ENCODE peak calls at places on chromosomes 11 and 22, in six cellular contexts. A is Peyer's patch, G is astrocyte of the spinal cord, B is Karpas-422, D is cardiac muscle cell, J is pancreas. E is an unnamed sample.
A peak's percentile ranks its signal among the peaks of the same experiment; 100 is the strongest.

GRCh38 chr11:71172680-71173079 is 79.7 kb downstream of the SHANK2 start:
- DNase-seq in A (no peak), G (no peak), B (no peak), D (no peak), J (no peak), E (peak; percentile 17)

GRCh38 chr11:33970984-33971466 is 79.1 kb upstream of the LMO2 start:
- DNase-seq in A (peak; percentile 19), G (peak; percentile 52), B (peak; percentile 81), D (peak; percentile 70), J (peak; percentile 38), E (peak; percentile 79)

GRCh38 chr22:35589071-35589735 is 27.9 kb downstream of the MB start:
- DNase-seq in A (no peak), G (peak; percentile 44), B (no peak), D (no peak), J (no peak), E (no peak)

GRCh38 chr11:72821920-72822799 is 7.9 kb downstream of the ATG16L2 start:
- DNase-seq in A (peak; percentile 84), G (peak; percentile 88), B (peak; percentile 94), D (peak; percentile 95), J (peak; percentile 94), E (peak; percentile 98)

GRCh38 chr22:20400606-20401375 is 6.8 kb downstream of the ZNF74 start:
- DNase-seq in A (no peak), G (no peak), B (no peak), D (no peak), J (no peak), E (peak; percentile 20)

GRCh38 chr22:38468761-38469305 is 937 bp downstream of the KDELR3 start:
- DNase-seq in A (no peak), G (no peak), B (no peak), D (no peak), J (no peak), E (no peak)

GRCh38 chr22:44707178-44707577 is 5.2 kb downstream of the PRR5 start:
- DNase-seq in A (no peak), G (no peak), B (no peak), D (no peak), J (no peak), E (no peak)

GRCh38 chr11:11961399-11962028 is 46.9 kb downstream of the DKK3 start:
- DNase-seq in A (no peak), G (no peak), B (no peak), D (no peak), J (peak; percentile 15), E (no peak)

GRCh38 chr11:124640660-124641059 is 18.0 kb downstream of the TBRG1 start:
- DNase-seq in A (no peak), G (no peak), B (no peak), D (no peak), J (no peak), E (peak; percentile 78)

GRCh38 chr11:9772218-9772617 is 108.3 kb downstream of the SWAP70 start:
- DNase-seq in A (no peak), G (no peak), B (no peak), D (no peak), J (no peak), E (no peak)

GRCh38 chr11:2887526-2888195 is 2.1 kb upstream of the CDKN1C start:
- DNase-seq in A (no peak), G (no peak), B (no peak), D (no peak), J (no peak), E (no peak)

GRCh38 chr22:44549021-44549420 is 51.0 kb upstream of the RTL6 start:
- DNase-seq in A (no peak), G (no peak), B (no peak), D (no peak), J (no peak), E (peak; percentile 30)

GRCh38 chr22:28246392-28246791 is 327.3 kb upstream of the PITPNB start:
- DNase-seq in A (no peak), G (peak; percentile 81), B (no peak), D (no peak), J (no peak), E (no peak)

GRCh38 chr11:61627831-61628753 is 47.2 kb upstream of the SYT7 start:
- DNase-seq in A (no peak), G (peak; percentile 52), B (peak; percentile 74), D (peak; percentile 88), J (peak; percentile 76), E (peak; percentile 93)

GRCh38 chr11:824292-824880 is 3.3 kb upstream of the CRACR2B start:
- DNase-seq in A (no peak), G (no peak), B (no peak), D (no peak), J (peak; percentile 94), E (no peak)

GRCh38 chr11:94652735-94653284 is 85.6 kb downstream of the PIWIL4 start:
- DNase-seq in A (no peak), G (no peak), B (no peak), D (no peak), J (no peak), E (peak; percentile 67)

GRCh38 chr11:122727101-122727929 is 71.8 kb downstream of the UBASH3B start:
- DNase-seq in A (peak; percentile 48), G (no peak), B (no peak), D (no peak), J (no peak), E (no peak)

GRCh38 chr11:61969838-61970452 is 2.5 kb upstream of the FTH1 start:
- DNase-seq in A (no peak), G (peak; percentile 63), B (peak; percentile 51), D (no peak), J (no peak), E (no peak)

GRCh38 chr22:38833061-38833460 is 10.8 kb downstream of the NPTXR start:
- DNase-seq in A (no peak), G (no peak), B (no peak), D (no peak), J (no peak), E (no peak)

GRCh38 chr11:106998644-106999043 is 19.6 kb downstream of the GUCY1A2 start:
- DNase-seq in A (no peak), G (no peak), B (no peak), D (no peak), J (no peak), E (no peak)

GRCh38 chr22:35805466-35805865 is 87.8 kb downstream of the APOL5 start:
- DNase-seq in A (no peak), G (no peak), B (no peak), D (no peak), J (no peak), E (no peak)

GRCh38 chr11:81647374-81647773 is 1086.3 kb downstream of the FAM181B start:
- DNase-seq in A (no peak), G (peak; percentile 4), B (no peak), D (no peak), J (no peak), E (no peak)

GRCh38 chr11:31325162-31325561 is 44.4 kb downstream of the DCDC1 start:
- DNase-seq in A (no peak), G (peak; percentile 57), B (no peak), D (no peak), J (no peak), E (no peak)

GRCh38 chr11:95972055-95972454 is 48.1 kb upstream of the MTMR2 start:
- DNase-seq in A (no peak), G (no peak), B (no peak), D (no peak), J (no peak), E (no peak)

GRCh38 chr22:25282671-25283561 is 63.5 kb downstream of the CRYBB2 start:
- DNase-seq in A (no peak), G (no peak), B (no peak), D (peak; percentile 29), J (no peak), E (peak; percentile 87)

GRCh38 chr22:30824096-30824495 is 129.4 kb downstream of the OSBP2 start:
- DNase-seq in A (no peak), G (no peak), B (no peak), D (no peak), J (no peak), E (no peak)

GRCh38 chr11:34653851-34654490 is 33.1 kb downstream of the EHF start:
- DNase-seq in A (peak; percentile 49), G (peak; percentile 90), B (peak; percentile 80), D (no peak), J (peak; percentile 81), E (peak; percentile 63)

GRCh38 chr22:37426532-37427127 is 649 bp downstream of the ELFN2 start:
- DNase-seq in A (no peak), G (no peak), B (no peak), D (no peak), J (no peak), E (no peak)

GRCh38 chr22:37428649-37429586 is 1.6 kb upstream of the ELFN2 start:
- DNase-seq in A (peak; percentile 44), G (peak; percentile 47), B (peak; percentile 86), D (peak; percentile 84), J (no peak), E (peak; percentile 89)

GRCh38 chr22:37425800-37426531 is 1.3 kb downstream of the ELFN2 start:
- DNase-seq in A (no peak), G (peak; percentile 54), B (no peak), D (no peak), J (no peak), E (peak; percentile 76)

GRCh38 chr22:37427128-37427710 is at the start of gene ELFN2:
- DNase-seq in A (no peak), G (peak; percentile 20), B (no peak), D (peak; percentile 63), J (peak; percentile 41), E (peak; percentile 72)

GRCh38 chr22:37427711-37428635 is 694 bp upstream of the ELFN2 start:
- DNase-seq in A (no peak), G (no peak), B (no peak), D (no peak), J (no peak), E (peak; percentile 62)
- H3K4me3 ChIP-seq in A (peak overlapping the region; percentile 54), G (peak overlapping the region; percentile 49), B (no peak overlapping the region), D (peak overlapping the region; percentile 62), J (peak overlapping the region; percentile 54), E (no peak overlapping the region)

GRCh38 chr22:37021710-37022482 is 2.4 kb downstream of the MPST start:
- DNase-seq in A (peak; percentile 56), G (peak; percentile 18), B (peak; percentile 86), D (peak; percentile 59), J (no peak), E (peak; percentile 73)
- H3K4me3 ChIP-seq in A (peak overlapping the region; percentile 12), G (no peak overlapping the region), B (no peak overlapping the region), D (no peak overlapping the region), J (no peak overlapping the region), E (no peak overlapping the region)

GRCh38 chr22:18091916-18092526 is 14.2 kb downstream of the PEX26 start:
- DNase-seq in A (peak; percentile 41), G (peak; percentile 33), B (no peak), D (peak; percentile 23), J (peak; percentile 71), E (no peak)
- H3K4me3 ChIP-seq in A (peak overlapping the region; percentile 42), G (no peak overlapping the region), B (no peak overlapping the region), D (no peak overlapping the region), J (peak overlapping the region; percentile 22), E (no peak overlapping the region)

GRCh38 chr11:111515591-111515990 is 1.0 kb downstream of the HOATZ start:
- DNase-seq in A (no peak), G (no peak), B (no peak), D (no peak), J (no peak), E (no peak)

GRCh38 chr11:111512296-111513239 is at the start of gene BTG4:
- DNase-seq in A (no peak), G (no peak), B (no peak), D (peak; percentile 34), J (no peak), E (peak; percentile 83)

GRCh38 chr11:111510311-111510710 is 1.9 kb downstream of the BTG4 start:
- DNase-seq in A (no peak), G (no peak), B (no peak), D (no peak), J (no peak), E (no peak)

GRCh38 chr11:111514216-111515031 is at the start of gene HOATZ:
- DNase-seq in A (no peak), G (peak; percentile 33), B (no peak), D (peak; percentile 54), J (no peak), E (peak; percentile 90)

GRCh38 chr11:111513240-111513605 is 1.0 kb upstream of the BTG4 start:
- DNase-seq in A (no peak), G (no peak), B (no peak), D (no peak), J (no peak), E (no peak)
- H3K4me3 ChIP-seq in A (no peak overlapping the region), G (no peak overlapping the region), B (no peak overlapping the region), D (no peak overlapping the region), J (no peak overlapping the region), E (peak overlapping the region; percentile 46)